ENCODE peak calls at places on chromosome 16, in six cellular contexts. One of them, this sample, is unnamed.

GRCh38 chr16:55035037-55035436 is 104.4 kb downstream of the IRX5 start:
- DNase-seq in OCI-LY7: peak; percentile 39
- DNase-seq in heart right ventricle: peak; percentile 37
- DNase-seq in CD8-positive, alpha-beta T cell: no peak
- DNase-seq in cardiac muscle cell: peak; percentile 22
- DNase-seq in psoas muscle: no peak
- DNase-seq in this sample: no peak

GRCh38 chr16:53372942-53373871 is 61.1 kb upstream of the RBL2 start:
- DNase-seq in OCI-LY7: no peak
- DNase-seq in heart right ventricle: no peak
- DNase-seq in CD8-positive, alpha-beta T cell: peak; percentile 75
- DNase-seq in cardiac muscle cell: no peak
- DNase-seq in psoas muscle: no peak
- DNase-seq in this sample: peak; percentile 81

GRCh38 chr16:977096-977701 is 4.4 kb upstream of the SOX8 start:
- DNase-seq in OCI-LY7: no peak
- DNase-seq in heart right ventricle: no peak
- DNase-seq in CD8-positive, alpha-beta T cell: no peak
- DNase-seq in cardiac muscle cell: no peak
- DNase-seq in psoas muscle: peak; percentile 59
- DNase-seq in this sample: no peak

GRCh38 chr16:79257958-79258490 is 342.5 kb downstream of the MAF start:
- DNase-seq in OCI-LY7: no peak
- DNase-seq in heart right ventricle: no peak
- DNase-seq in CD8-positive, alpha-beta T cell: no peak
- DNase-seq in cardiac muscle cell: no peak
- DNase-seq in psoas muscle: no peak
- DNase-seq in this sample: no peak

GRCh38 chr16:82062645-82063058 is 27.6 kb downstream of the HSD17B2 start:
- DNase-seq in OCI-LY7: no peak
- DNase-seq in heart right ventricle: no peak
- DNase-seq in CD8-positive, alpha-beta T cell: no peak
- DNase-seq in cardiac muscle cell: peak; percentile 81
- DNase-seq in psoas muscle: no peak
- DNase-seq in this sample: no peak

GRCh38 chr16:54374136-54374535 is 87.5 kb upstream of the IRX3 start:
- DNase-seq in OCI-LY7: no peak
- DNase-seq in heart right ventricle: no peak
- DNase-seq in CD8-positive, alpha-beta T cell: no peak
- DNase-seq in cardiac muscle cell: no peak
- DNase-seq in psoas muscle: no peak
- DNase-seq in this sample: no peak

GRCh38 chr16:67025151-67025550 is 3.8 kb upstream of the CBFB start:
- DNase-seq in OCI-LY7: no peak
- DNase-seq in heart right ventricle: no peak
- DNase-seq in CD8-positive, alpha-beta T cell: no peak
- DNase-seq in cardiac muscle cell: no peak
- DNase-seq in psoas muscle: no peak
- DNase-seq in this sample: no peak

GRCh38 chr16:54334208-54334607 is 47.6 kb upstream of the IRX3 start:
- DNase-seq in OCI-LY7: no peak
- DNase-seq in heart right ventricle: no peak
- DNase-seq in CD8-positive, alpha-beta T cell: no peak
- DNase-seq in cardiac muscle cell: no peak
- DNase-seq in psoas muscle: no peak
- DNase-seq in this sample: no peak

GRCh38 chr16:50668368-50669008 is 12.6 kb downstream of the SNX20 start:
- DNase-seq in OCI-LY7: no peak
- DNase-seq in heart right ventricle: no peak
- DNase-seq in CD8-positive, alpha-beta T cell: no peak
- DNase-seq in cardiac muscle cell: no peak
- DNase-seq in psoas muscle: no peak
- DNase-seq in this sample: no peak

DNA sequence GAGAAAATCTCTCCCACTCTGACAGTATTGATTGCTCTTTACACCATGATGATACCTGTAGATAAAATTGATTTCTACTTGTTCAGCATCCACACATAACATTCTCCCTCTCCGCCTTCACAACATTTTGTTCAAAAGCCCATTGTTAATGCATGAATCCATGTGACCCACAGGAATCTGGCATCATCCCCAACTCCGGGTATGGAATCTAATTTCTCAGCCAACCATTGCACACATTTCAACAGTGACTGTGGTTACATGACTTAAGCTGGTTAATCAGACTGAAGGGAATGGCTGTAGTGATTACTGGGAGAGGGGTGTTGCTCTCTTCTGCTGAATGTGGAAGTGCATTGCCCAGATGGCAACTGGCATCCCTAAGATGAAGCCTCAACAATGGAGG is 161.4 kb upstream of the C16orf82 start:
- DNase-seq in OCI-LY7: no peak
- DNase-seq in heart right ventricle: no peak
- DNase-seq in CD8-positive, alpha-beta T cell: no peak
- DNase-seq in cardiac muscle cell: no peak
- DNase-seq in psoas muscle: no peak
- DNase-seq in this sample: no peak
- H3K27ac ChIP-seq in OCI-LY7: no peak overlapping the region
- H3K27ac ChIP-seq in heart right ventricle: no peak overlapping the region
- H3K27ac ChIP-seq in CD8-positive, alpha-beta T cell: no peak overlapping the region
- H3K27ac ChIP-seq in cardiac muscle cell: no peak overlapping the region
- H3K27ac ChIP-seq in psoas muscle: no peak overlapping the region
- H3K27ac ChIP-seq in this sample: no peak overlapping the region

GRCh38 chr16:3112881-3113574 is 642 bp downstream of the ZNF205 start:
- DNase-seq in OCI-LY7: no peak
- DNase-seq in heart right ventricle: no peak
- DNase-seq in CD8-positive, alpha-beta T cell: no peak
- DNase-seq in cardiac muscle cell: peak; percentile 61
- DNase-seq in psoas muscle: no peak
- DNase-seq in this sample: no peak

GRCh38 chr16:3115011-3115410 is 2.6 kb downstream of the ZNF205 start:
- DNase-seq in OCI-LY7: no peak
- DNase-seq in heart right ventricle: no peak
- DNase-seq in CD8-positive, alpha-beta T cell: no peak
- DNase-seq in cardiac muscle cell: no peak
- DNase-seq in psoas muscle: peak; percentile 30
- DNase-seq in this sample: no peak

GRCh38 chr16:3115561-3115960 is 3.2 kb downstream of the ZNF205 start:
- DNase-seq in OCI-LY7: no peak
- DNase-seq in heart right ventricle: no peak
- DNase-seq in CD8-positive, alpha-beta T cell: no peak
- DNase-seq in cardiac muscle cell: no peak
- DNase-seq in psoas muscle: no peak
- DNase-seq in this sample: no peak

GRCh38 chr16:3112058-3112880 is at the start of gene ZNF205:
- DNase-seq in OCI-LY7: no peak
- DNase-seq in heart right ventricle: peak; percentile 80
- DNase-seq in CD8-positive, alpha-beta T cell: no peak
- DNase-seq in cardiac muscle cell: peak; percentile 78
- DNase-seq in psoas muscle: peak; percentile 72
- DNase-seq in this sample: peak; percentile 87

DNA sequence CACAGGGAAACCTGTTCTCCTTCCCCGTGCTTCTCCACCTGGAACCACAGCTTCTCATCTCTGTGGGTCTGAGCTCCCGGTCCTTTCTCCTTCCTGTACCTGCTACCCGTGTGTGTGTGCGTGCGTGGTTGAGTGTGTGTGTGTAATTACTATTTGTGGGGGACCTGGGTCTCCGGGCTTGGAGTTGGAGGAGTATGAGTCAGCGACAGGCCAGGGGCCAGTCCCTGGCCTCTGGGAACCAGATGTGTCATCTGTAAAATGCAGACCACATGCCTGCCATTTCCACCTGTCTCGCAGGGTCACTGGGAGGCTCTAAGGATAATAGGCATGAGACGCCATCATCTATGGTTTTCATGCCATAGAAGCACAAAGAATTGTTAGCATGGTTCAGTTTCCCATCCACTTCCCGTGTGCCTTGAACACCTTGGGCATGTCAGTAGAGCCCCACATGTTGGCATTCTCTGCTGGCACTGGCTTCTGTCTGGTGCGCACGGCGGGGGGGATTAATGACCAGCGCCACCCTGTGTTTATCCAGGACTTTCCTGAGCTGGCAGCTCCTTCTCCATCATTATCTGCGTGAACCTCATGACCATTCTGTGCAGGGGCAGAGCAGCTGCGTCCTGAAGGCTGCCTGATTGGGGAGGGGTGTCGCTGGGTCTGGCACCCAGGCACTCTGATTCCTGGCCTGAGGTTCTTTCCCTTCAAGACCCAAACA is 1.5 kb downstream of the ZNF205 start:
- DNase-seq in OCI-LY7: no peak
- DNase-seq in heart right ventricle: no peak
- DNase-seq in CD8-positive, alpha-beta T cell: no peak
- DNase-seq in cardiac muscle cell: no peak
- DNase-seq in psoas muscle: no peak
- DNase-seq in this sample: no peak
- TF ChIP-seq CTCF in OCI-LY7: peak; percentile 35
- TF ChIP-seq CTCF in heart right ventricle: no peak
- TF ChIP-seq CTCF in CD8-positive, alpha-beta T cell: no peak
- TF ChIP-seq CTCF in cardiac muscle cell: no peak
- TF ChIP-seq CTCF in psoas muscle: no peak
- TF ChIP-seq CTCF in this sample: no peak

GRCh38 chr16:87841608-87842208 is 27.6 kb downstream of the SLC7A5 start:
- DNase-seq in OCI-LY7: no peak
- DNase-seq in heart right ventricle: no peak
- DNase-seq in CD8-positive, alpha-beta T cell: no peak
- DNase-seq in cardiac muscle cell: no peak
- DNase-seq in psoas muscle: no peak
- DNase-seq in this sample: no peak
- H3K27ac ChIP-seq in OCI-LY7: peak overlapping the region; percentile 61
- H3K27ac ChIP-seq in heart right ventricle: no peak overlapping the region
- H3K27ac ChIP-seq in CD8-positive, alpha-beta T cell: no peak overlapping the region
- H3K27ac ChIP-seq in cardiac muscle cell: no peak overlapping the region
- H3K27ac ChIP-seq in psoas muscle: no peak overlapping the region
- H3K27ac ChIP-seq in this sample: peak overlapping the region; percentile 98

GRCh38 chr16:15041260-15042011 is 14.4 kb downstream of the NTAN1 start:
- DNase-seq in OCI-LY7: no peak
- DNase-seq in heart right ventricle: peak; percentile 82
- DNase-seq in CD8-positive, alpha-beta T cell: no peak
- DNase-seq in cardiac muscle cell: peak; percentile 74
- DNase-seq in psoas muscle: peak; percentile 82
- DNase-seq in this sample: peak; percentile 17
- TF ChIP-seq CTCF in OCI-LY7: no peak
- TF ChIP-seq CTCF in heart right ventricle: no peak
- TF ChIP-seq CTCF in CD8-positive, alpha-beta T cell: no peak
- TF ChIP-seq CTCF in cardiac muscle cell: peak; percentile 19
- TF ChIP-seq CTCF in psoas muscle: no peak
- TF ChIP-seq CTCF in this sample: no peak

DNA sequence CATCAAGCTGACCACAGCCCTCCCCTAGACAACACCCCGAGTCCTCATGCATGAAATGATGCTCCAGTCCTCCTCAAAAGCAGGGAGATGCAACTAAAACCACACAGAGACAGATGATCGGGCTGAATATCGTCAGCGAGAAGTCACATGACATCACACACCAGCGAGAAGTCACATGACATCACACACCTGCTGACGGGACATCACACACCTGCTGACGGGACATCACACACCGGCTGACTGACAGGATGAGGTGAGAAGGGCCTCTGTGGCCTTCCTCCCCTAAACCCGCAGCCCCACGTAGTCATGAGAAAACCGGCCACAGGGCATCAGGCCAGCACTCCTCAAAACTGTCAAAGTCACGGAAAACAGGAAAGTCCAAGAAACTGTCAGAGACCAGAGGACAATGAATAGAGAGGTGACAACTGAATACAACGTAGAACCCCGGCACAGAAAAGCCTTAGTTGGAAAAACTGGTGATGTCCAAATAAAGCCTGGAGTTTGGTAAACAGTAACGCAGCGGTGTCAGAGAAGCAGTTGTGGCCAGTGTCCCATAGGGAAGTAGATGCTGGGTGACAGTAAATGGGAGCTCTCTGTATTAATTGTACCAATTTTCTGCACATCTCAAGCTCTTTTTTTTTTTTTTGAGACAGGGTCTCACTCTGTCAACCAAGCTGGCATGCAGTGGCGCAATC is 14.3 kb downstream of the LITAF start:
- DNase-seq in OCI-LY7: no peak
- DNase-seq in heart right ventricle: no peak
- DNase-seq in CD8-positive, alpha-beta T cell: peak; percentile 57
- DNase-seq in cardiac muscle cell: no peak
- DNase-seq in psoas muscle: no peak
- DNase-seq in this sample: no peak
- H3K27ac ChIP-seq in OCI-LY7: no peak overlapping the region
- H3K27ac ChIP-seq in heart right ventricle: no peak overlapping the region
- H3K27ac ChIP-seq in CD8-positive, alpha-beta T cell: peak overlapping the region; percentile 53
- H3K27ac ChIP-seq in cardiac muscle cell: no peak overlapping the region
- H3K27ac ChIP-seq in psoas muscle: no peak overlapping the region
- H3K27ac ChIP-seq in this sample: peak overlapping the region; percentile 42

DNA sequence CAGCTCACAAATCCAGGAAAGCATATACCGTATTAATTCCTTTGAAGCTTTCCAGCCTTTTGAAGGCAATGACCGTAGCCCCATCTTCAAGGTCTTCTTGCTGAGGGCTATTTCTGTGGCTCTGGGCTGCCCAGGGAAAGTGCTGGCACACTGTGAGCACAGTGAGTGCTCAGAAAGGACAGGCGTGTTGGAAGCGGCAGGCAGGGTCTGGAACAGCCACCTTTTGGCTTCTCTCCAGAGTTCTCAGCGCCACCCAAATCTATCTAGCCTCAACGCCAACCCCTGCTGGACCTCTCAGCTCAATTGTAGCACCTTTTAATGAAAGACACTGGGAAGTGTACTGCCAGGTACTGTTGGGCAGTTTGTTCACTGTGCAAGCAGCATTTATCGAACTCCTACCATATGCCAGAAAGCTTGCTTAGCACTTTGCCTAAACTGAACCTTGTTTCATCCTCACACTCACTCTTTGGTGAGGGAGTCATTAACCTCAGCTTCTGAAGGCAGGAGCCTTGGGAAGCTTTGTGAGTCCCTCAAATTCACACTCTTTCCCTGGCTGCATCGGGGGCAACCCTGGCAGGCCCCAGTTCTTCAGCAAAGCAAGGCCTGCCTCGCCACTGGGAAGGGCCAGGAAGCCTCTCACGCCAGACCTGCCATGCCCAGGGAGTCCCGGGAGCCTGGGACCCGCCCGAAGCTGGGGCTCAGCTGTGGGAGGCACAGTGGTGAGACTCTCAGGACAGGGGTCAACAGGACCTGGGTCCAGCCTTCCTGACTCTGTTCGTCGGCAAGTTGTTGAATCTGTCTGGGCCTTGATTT is 13.5 kb upstream of the CIBAR2 start:
- DNase-seq in OCI-LY7: no peak
- DNase-seq in heart right ventricle: peak; percentile 60
- DNase-seq in CD8-positive, alpha-beta T cell: no peak
- DNase-seq in cardiac muscle cell: no peak
- DNase-seq in psoas muscle: peak; percentile 56
- DNase-seq in this sample: no peak
- TF ChIP-seq CTCF in OCI-LY7: no peak
- TF ChIP-seq CTCF in heart right ventricle: no peak
- TF ChIP-seq CTCF in CD8-positive, alpha-beta T cell: no peak
- TF ChIP-seq CTCF in cardiac muscle cell: no peak
- TF ChIP-seq CTCF in psoas muscle: no peak
- TF ChIP-seq CTCF in this sample: no peak

DNA sequence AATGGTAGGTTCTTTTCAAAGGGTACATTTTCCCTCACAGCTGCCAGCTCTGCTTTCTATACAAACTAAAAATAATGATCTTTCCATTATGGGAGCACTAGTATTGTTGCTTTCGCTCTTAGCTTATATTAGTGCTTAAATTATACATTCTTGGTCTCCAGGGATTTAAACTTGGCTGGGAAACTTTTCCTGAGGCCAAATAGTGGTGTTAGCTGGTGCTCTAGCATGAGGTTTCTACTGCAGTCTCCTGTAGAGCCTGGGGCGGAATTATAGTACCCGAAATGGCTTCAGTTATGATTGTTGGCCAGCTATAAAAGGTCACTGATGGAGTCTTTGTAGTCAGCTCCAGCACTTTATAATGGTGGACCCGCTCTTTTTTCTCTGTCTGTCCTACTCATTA is 74.8 kb upstream of the CDH11 start:
- DNase-seq in OCI-LY7: no peak
- DNase-seq in heart right ventricle: no peak
- DNase-seq in CD8-positive, alpha-beta T cell: no peak
- DNase-seq in cardiac muscle cell: no peak
- DNase-seq in psoas muscle: no peak
- DNase-seq in this sample: no peak
- H3K27ac ChIP-seq in OCI-LY7: no peak overlapping the region
- H3K27ac ChIP-seq in heart right ventricle: no peak overlapping the region
- H3K27ac ChIP-seq in CD8-positive, alpha-beta T cell: no peak overlapping the region
- H3K27ac ChIP-seq in cardiac muscle cell: no peak overlapping the region
- H3K27ac ChIP-seq in psoas muscle: no peak overlapping the region
- H3K27ac ChIP-seq in this sample: no peak overlapping the region